ENCODE peak calls at places on chromosome 6, in seven cellular contexts. One of them, this sample, is unnamed. For H4K20me1, the result is how much of the 10 kb centered on the place peaks cover.

GRCh38 chr6:124958759-124959354 is 3.4 kb upstream of the RNF217 start:
- DNase-seq in HCT116: no peak
- DNase-seq in fibroblast of lung: peak
- DNase-seq in GM23338: no peak
- DNase-seq in DND-41: no peak
- DNase-seq in IMR-90: peak
- DNase-seq in neural progenitor cell: no peak
- DNase-seq in this sample: no peak

GRCh38 chr6:4768815-4769214 is 7.4 kb upstream of the CDYL start:
- DNase-seq in HCT116: no peak
- DNase-seq in fibroblast of lung: no peak
- DNase-seq in GM23338: no peak
- DNase-seq in DND-41: no peak
- DNase-seq in IMR-90: no peak
- DNase-seq in neural progenitor cell: no peak
- DNase-seq in this sample: no peak

GRCh38 chr6:114382401-114382800 is 39.6 kb upstream of the HS3ST5 start:
- DNase-seq in HCT116: no peak
- DNase-seq in fibroblast of lung: no peak
- DNase-seq in GM23338: no peak
- DNase-seq in DND-41: no peak
- DNase-seq in IMR-90: no peak
- DNase-seq in neural progenitor cell: no peak
- DNase-seq in this sample: no peak

GRCh38 chr6:25365159-25365558 is 86.0 kb downstream of the CARMIL1 start:
- DNase-seq in HCT116: no peak
- DNase-seq in fibroblast of lung: no peak
- DNase-seq in GM23338: no peak
- DNase-seq in DND-41: no peak
- DNase-seq in IMR-90: no peak
- DNase-seq in neural progenitor cell: no peak
- DNase-seq in this sample: no peak

GRCh38 chr6:99330159-99330558 is 19.3 kb downstream of the FAXC start:
- DNase-seq in HCT116: peak
- DNase-seq in fibroblast of lung: peak
- DNase-seq in GM23338: peak
- DNase-seq in DND-41: peak
- DNase-seq in IMR-90: peak
- DNase-seq in neural progenitor cell: peak
- DNase-seq in this sample: peak

GRCh38 chr6:27188206-27188884 is 59.2 kb upstream of the PRSS16 start:
- DNase-seq in HCT116: peak
- DNase-seq in fibroblast of lung: peak
- DNase-seq in GM23338: peak
- DNase-seq in DND-41: peak
- DNase-seq in IMR-90: peak
- DNase-seq in neural progenitor cell: peak
- DNase-seq in this sample: peak

GRCh38 chr6:108944707-108945685 is 96.8 kb downstream of the ARMC2 start:
- DNase-seq in HCT116: no peak
- DNase-seq in fibroblast of lung: peak
- DNase-seq in GM23338: no peak
- DNase-seq in DND-41: no peak
- DNase-seq in IMR-90: peak
- DNase-seq in neural progenitor cell: no peak
- DNase-seq in this sample: no peak

GRCh38 chr6:116370717-116371383 is at the start of gene DSE:
- DNase-seq in HCT116: no peak
- DNase-seq in fibroblast of lung: peak
- DNase-seq in GM23338: peak
- DNase-seq in DND-41: peak
- DNase-seq in IMR-90: peak
- DNase-seq in neural progenitor cell: peak
- DNase-seq in this sample: peak

GRCh38 chr6:41712651-41713103 is 22.7 kb downstream of the TFEB start:
- DNase-seq in HCT116: no peak
- DNase-seq in fibroblast of lung: peak
- DNase-seq in GM23338: no peak
- DNase-seq in DND-41: no peak
- DNase-seq in IMR-90: no peak
- DNase-seq in neural progenitor cell: no peak
- DNase-seq in this sample: no peak

GRCh38 chr6:146363838-146364607 is 179.6 kb upstream of the RAB32 start:
- DNase-seq in HCT116: no peak
- DNase-seq in fibroblast of lung: no peak
- DNase-seq in GM23338: no peak
- DNase-seq in DND-41: no peak
- DNase-seq in IMR-90: no peak
- DNase-seq in neural progenitor cell: no peak
- DNase-seq in this sample: no peak

GRCh38 chr6:27290065-27290849 is 21.8 kb downstream of the POM121L2 start:
- DNase-seq in HCT116: no peak
- DNase-seq in fibroblast of lung: no peak
- DNase-seq in GM23338: peak
- DNase-seq in DND-41: no peak
- DNase-seq in IMR-90: peak
- DNase-seq in neural progenitor cell: peak
- DNase-seq in this sample: no peak

GRCh38 chr6:43833223-43833995 is 63.4 kb downstream of the VEGFA start:
- DNase-seq in HCT116: no peak
- DNase-seq in fibroblast of lung: no peak
- DNase-seq in GM23338: no peak
- DNase-seq in DND-41: no peak
- DNase-seq in IMR-90: peak
- DNase-seq in neural progenitor cell: no peak
- DNase-seq in this sample: no peak

GRCh38 chr6:1613631-1614447 is 4.1 kb downstream of the FOXC1 start:
- DNase-seq in HCT116: no peak
- DNase-seq in fibroblast of lung: peak
- DNase-seq in GM23338: peak
- DNase-seq in DND-41: no peak
- DNase-seq in IMR-90: peak
- DNase-seq in neural progenitor cell: peak
- DNase-seq in this sample: no peak

GRCh38 chr6:124008689-124009371 is 205.2 kb downstream of the NKAIN2 start:
- DNase-seq in HCT116: no peak
- DNase-seq in fibroblast of lung: no peak
- DNase-seq in GM23338: no peak
- DNase-seq in DND-41: no peak
- DNase-seq in IMR-90: no peak
- DNase-seq in neural progenitor cell: no peak
- DNase-seq in this sample: no peak

GRCh38 chr6:50358113-50358512 is 308.4 kb upstream of the DEFB112 start:
- DNase-seq in HCT116: no peak
- DNase-seq in fibroblast of lung: no peak
- DNase-seq in GM23338: no peak
- DNase-seq in DND-41: no peak
- DNase-seq in IMR-90: no peak
- DNase-seq in neural progenitor cell: no peak
- DNase-seq in this sample: no peak

GRCh38 chr6:338815-339262 is 46.6 kb downstream of the DUSP22 start:
- DNase-seq in HCT116: no peak
- DNase-seq in fibroblast of lung: no peak
- DNase-seq in GM23338: no peak
- DNase-seq in DND-41: no peak
- DNase-seq in IMR-90: no peak
- DNase-seq in neural progenitor cell: no peak
- DNase-seq in this sample: no peak

GRCh38 chr6:337782-338464 is 45.6 kb downstream of the DUSP22 start:
- DNase-seq in HCT116: no peak
- DNase-seq in fibroblast of lung: no peak
- DNase-seq in GM23338: no peak
- DNase-seq in DND-41: no peak
- DNase-seq in IMR-90: peak
- DNase-seq in neural progenitor cell: no peak
- DNase-seq in this sample: no peak

GRCh38 chr6:340181-340955 is 48.1 kb downstream of the DUSP22 start:
- DNase-seq in HCT116: no peak
- DNase-seq in fibroblast of lung: no peak
- DNase-seq in GM23338: no peak
- DNase-seq in DND-41: no peak
- DNase-seq in IMR-90: no peak
- DNase-seq in neural progenitor cell: no peak
- DNase-seq in this sample: no peak

GRCh38 chr6:340991-341827 is 48.9 kb downstream of the DUSP22 start:
- DNase-seq in HCT116: no peak
- DNase-seq in fibroblast of lung: no peak
- DNase-seq in GM23338: no peak
- DNase-seq in DND-41: no peak
- DNase-seq in IMR-90: no peak
- DNase-seq in neural progenitor cell: no peak
- DNase-seq in this sample: no peak

GRCh38 chr6:339480-339879 is 47.2 kb downstream of the DUSP22 start:
- DNase-seq in HCT116: no peak
- DNase-seq in fibroblast of lung: no peak
- DNase-seq in GM23338: no peak
- DNase-seq in DND-41: no peak
- DNase-seq in IMR-90: no peak
- DNase-seq in neural progenitor cell: no peak
- DNase-seq in this sample: no peak
- H3K4me2 ChIP-seq in HCT116: no peak
- H3K4me2 ChIP-seq in fibroblast of lung: no peak
- H3K4me2 ChIP-seq in GM23338: no peak
- H3K4me2 ChIP-seq in DND-41: no peak
- H3K4me2 ChIP-seq in IMR-90: no peak
- H3K4me2 ChIP-seq in neural progenitor cell: no peak
- H3K4me2 ChIP-seq in this sample: no peak

GRCh38 chr6:139159016-139159415 is 24.1 kb downstream of the HECA start:
- DNase-seq in HCT116: no peak
- DNase-seq in fibroblast of lung: no peak
- DNase-seq in GM23338: no peak
- DNase-seq in DND-41: no peak
- DNase-seq in IMR-90: peak
- DNase-seq in neural progenitor cell: no peak
- DNase-seq in this sample: no peak
- H4K20me1 ChIP-seq in HCT116: under half
- H4K20me1 ChIP-seq in fibroblast of lung: under half
- H4K20me1 ChIP-seq in GM23338: under half
- H4K20me1 ChIP-seq in DND-41: half or more
- H4K20me1 ChIP-seq in IMR-90: under half
- H4K20me1 ChIP-seq in neural progenitor cell: under half
- H4K20me1 ChIP-seq in this sample: under half

GRCh38 chr6:112780498-112781096 is 433.5 kb downstream of the RFPL4B start:
- DNase-seq in HCT116: peak
- DNase-seq in fibroblast of lung: peak
- DNase-seq in GM23338: peak
- DNase-seq in DND-41: peak
- DNase-seq in IMR-90: peak
- DNase-seq in neural progenitor cell: peak
- DNase-seq in this sample: peak
- TF ChIP-seq CTCF in HCT116: peak
- TF ChIP-seq CTCF in fibroblast of lung: peak
- TF ChIP-seq CTCF in GM23338: peak
- TF ChIP-seq CTCF in DND-41: peak
- TF ChIP-seq CTCF in IMR-90: peak
- TF ChIP-seq CTCF in neural progenitor cell: peak
- TF ChIP-seq CTCF in this sample: peak

GRCh38 chr6:148142821-148143220 is 199.8 kb upstream of the SASH1 start:
- DNase-seq in HCT116: no peak
- DNase-seq in fibroblast of lung: no peak
- DNase-seq in GM23338: no peak
- DNase-seq in DND-41: no peak
- DNase-seq in IMR-90: no peak
- DNase-seq in neural progenitor cell: no peak
- DNase-seq in this sample: no peak

GRCh38 chr6:148138478-148138877 is 204.2 kb upstream of the SASH1 start:
- DNase-seq in HCT116: no peak
- DNase-seq in fibroblast of lung: no peak
- DNase-seq in GM23338: no peak
- DNase-seq in DND-41: no peak
- DNase-seq in IMR-90: no peak
- DNase-seq in neural progenitor cell: no peak
- DNase-seq in this sample: no peak

GRCh38 chr6:148137652-148138051 is 205.0 kb upstream of the SASH1 start:
- DNase-seq in HCT116: no peak
- DNase-seq in fibroblast of lung: no peak
- DNase-seq in GM23338: no peak
- DNase-seq in DND-41: no peak
- DNase-seq in IMR-90: no peak
- DNase-seq in neural progenitor cell: no peak
- DNase-seq in this sample: no peak

GRCh38 chr6:148143771-148144170 is 198.9 kb upstream of the SASH1 start:
- DNase-seq in HCT116: no peak
- DNase-seq in fibroblast of lung: no peak
- DNase-seq in GM23338: no peak
- DNase-seq in DND-41: no peak
- DNase-seq in IMR-90: no peak
- DNase-seq in neural progenitor cell: no peak
- DNase-seq in this sample: no peak

GRCh38 chr6:148140772-148141557 is 201.7 kb upstream of the SASH1 start:
- DNase-seq in HCT116: no peak
- DNase-seq in fibroblast of lung: no peak
- DNase-seq in GM23338: no peak
- DNase-seq in DND-41: no peak
- DNase-seq in IMR-90: no peak
- DNase-seq in neural progenitor cell: no peak
- DNase-seq in this sample: no peak
- H3K4me2 ChIP-seq in HCT116: peak
- H3K4me2 ChIP-seq in fibroblast of lung: no peak
- H3K4me2 ChIP-seq in GM23338: no peak
- H3K4me2 ChIP-seq in DND-41: no peak
- H3K4me2 ChIP-seq in IMR-90: no peak
- H3K4me2 ChIP-seq in neural progenitor cell: no peak
- H3K4me2 ChIP-seq in this sample: no peak

This sample was measured in MM.1S.